ENCODE peak calls at places on chromosomes 16 and 17, in seven cellular contexts. U, S, Q, G, H, D and F are unnamed samples.

GRCh38 chr17:67854378-67854777 is 29.1 kb downstream of the BPTF start:
- DNase-seq in U (no peak), S (no peak), Q (no peak), G (no peak), H (no peak), D (no peak), F (no peak)

GRCh38 chr16:79767597-79768280 is 167.2 kb upstream of the MAF start:
- DNase-seq in U (no peak), S (no peak), Q (peak; percentile 13), G (no peak), H (peak; percentile 48), D (peak; percentile 62), F (no peak)

GRCh38 chr17:44798352-44798751 is 31.7 kb downstream of the GJC1 start:
- DNase-seq in U (no peak), S (no peak), Q (no peak), G (no peak), H (no peak), D (no peak), F (no peak)

GRCh38 chr17:29007456-29008455 is 1.9 kb upstream of the SEZ6 start:
- DNase-seq in U (peak; percentile 37), S (no peak), Q (peak; percentile 34), G (no peak), H (peak; percentile 32), D (no peak), F (no peak)

GRCh38 chr17:27892866-27893769 is at the start of gene LYRM9:
- DNase-seq in U (peak; percentile 35), S (peak; percentile 94), Q (peak; percentile 89), G (peak; percentile 97), H (peak; percentile 90), D (peak; percentile 92), F (peak; percentile 25)

GRCh38 chr16:19169081-19169639 is 1.1 kb downstream of the SYT17 start:
- DNase-seq in U (no peak), S (no peak), Q (no peak), G (no peak), H (no peak), D (peak; percentile 60), F (no peak)

GRCh38 chr16:67158637-67159600 is 790 bp downstream of the TRADD start:
- DNase-seq in U (no peak), S (no peak), Q (peak; percentile 28), G (peak; percentile 83), H (peak; percentile 57), D (peak; percentile 76), F (no peak)

GRCh38 chr17:57106836-57107497 is 21.9 kb downstream of the AKAP1 start:
- DNase-seq in U (no peak), S (no peak), Q (no peak), G (no peak), H (no peak), D (no peak), F (no peak)

GRCh38 chr17:61970030-61970429 is 42.2 kb upstream of the INTS2 start:
- DNase-seq in U (no peak), S (no peak), Q (peak; percentile 7), G (no peak), H (no peak), D (no peak), F (no peak)

GRCh38 chr17:74873874-74874614 is 1.2 kb upstream of the FDXR start:
- DNase-seq in U (no peak), S (no peak), Q (peak; percentile 10), G (no peak), H (no peak), D (no peak), F (no peak)

GRCh38 chr17:20922128-20922670 is 120.6 kb downstream of the USP22 start:
- DNase-seq in U (no peak), S (no peak), Q (peak; percentile 55), G (no peak), H (no peak), D (no peak), F (no peak)

GRCh38 chr16:47096297-47096696 is 47.4 kb downstream of the NETO2 start:
- DNase-seq in U (no peak), S (no peak), Q (peak; percentile 24), G (no peak), H (no peak), D (no peak), F (no peak)

GRCh38 chr16:66928702-66929388 is 3.5 kb upstream of the RRAD start:
- DNase-seq in U (no peak), S (no peak), Q (peak; percentile 25), G (no peak), H (no peak), D (no peak), F (no peak)

GRCh38 chr16:14181371-14182050 is 110.4 kb downstream of the MRTFB start:
- DNase-seq in U (no peak), S (no peak), Q (peak; percentile 86), G (no peak), H (no peak), D (no peak), F (peak; percentile 93)

GRCh38 chr17:64202683-64203430 is 60.2 kb downstream of the TEX2 start:
- DNase-seq in U (no peak), S (no peak), Q (peak; percentile 56), G (no peak), H (peak; percentile 78), D (no peak), F (no peak)

GRCh38 chr16:68668266-68668665 is 23.2 kb downstream of the CDH3 start:
- DNase-seq in U (peak; percentile 29), S (no peak), Q (no peak), G (no peak), H (no peak), D (no peak), F (peak; percentile 61)

GRCh38 chr17:38427160-38427949 is 909 bp upstream of the ARHGAP23 start:
- DNase-seq in U (no peak), S (no peak), Q (no peak), G (no peak), H (no peak), D (no peak), F (no peak)
- H3K4me3 ChIP-seq in U (peak overlapping the region; percentile 72), S (peak overlapping the region; percentile 69), Q (peak overlapping the region; percentile 74), G (peak overlapping the region; percentile 85), H (peak overlapping the region; percentile 91), D (peak overlapping the region; percentile 71), F (peak overlapping the region; percentile 63)

DNA sequence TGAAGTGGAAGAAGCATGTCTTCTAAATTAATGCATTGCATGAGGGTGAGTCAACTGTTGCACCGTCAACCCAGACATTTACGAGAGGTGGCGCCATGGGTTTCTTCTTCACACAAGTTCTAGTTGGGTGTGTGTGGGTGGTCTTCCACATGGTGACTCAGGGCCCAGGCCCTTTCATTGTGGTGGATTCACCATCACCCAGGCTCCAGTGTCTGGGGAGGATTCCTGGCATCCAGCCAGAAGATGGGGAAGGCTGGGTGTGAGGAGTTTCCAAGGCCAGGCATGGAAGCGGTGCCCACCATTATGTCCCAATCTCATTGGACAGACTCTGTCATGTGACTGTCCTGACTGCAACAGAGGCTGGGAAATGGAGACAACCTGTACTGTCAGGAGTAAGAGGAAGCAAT is 21.4 kb upstream of the JPH3 start:
- DNase-seq in U (peak; percentile 68), S (no peak), Q (peak; percentile 57), G (no peak), H (no peak), D (no peak), F (peak; percentile 46)
- TF ChIP-seq CTCF in U (no peak), S (no peak), Q (no peak), G (no peak), H (no peak), D (no peak), F (no peak)

GRCh38 chr16:57608462-57609113 is 19.8 kb upstream of the ADGRG1 start:
- DNase-seq in U (no peak), S (peak; percentile 38), Q (no peak), G (no peak), H (no peak), D (peak; percentile 15), F (no peak)
- H3K4me3 ChIP-seq in U (no peak overlapping the region), S (no peak overlapping the region), Q (no peak overlapping the region), G (no peak overlapping the region), H (no peak overlapping the region), D (no peak overlapping the region), F (no peak overlapping the region)

GRCh38 chr16:709651-710499 is 4.3 kb upstream of the FBXL16 start:
- DNase-seq in U (no peak), S (no peak), Q (peak; percentile 85), G (no peak), H (peak; percentile 64), D (no peak), F (no peak)
- TF ChIP-seq CTCF in U (peak; percentile 11), S (no peak), Q (no peak), G (no peak), H (no peak), D (no peak), F (no peak)